ENCODE peak calls at places on chromosome 5, in five cellular contexts. K, U, D, I and M are unnamed samples.

GRCh38 chr5:57117601-57118000 is 56.3 kb upstream of the GPBP1 start:
- DNase-seq in I (no peak), D (no peak), U (no peak), K (no peak), M (no peak)

GRCh38 chr5:160697281-160697680 is 154.7 kb downstream of the ATP10B start:
- DNase-seq in I (no peak), K (no peak), U (no peak), D (no peak), M (no peak)

GRCh38 chr5:38601843-38602424 is 45.5 kb upstream of the LIFR start:
- DNase-seq in K (peak; percentile 79), U (no peak), D (no peak), I (no peak), M (no peak)

GRCh38 chr5:139700711-139701693 is 52.9 kb downstream of the CXXC5 start:
- DNase-seq in I (peak; percentile 47), K (no peak), U (no peak), D (no peak), M (no peak)

GRCh38 chr5:143596500-143596820 is 193.0 kb upstream of the NR3C1 start:
- DNase-seq in I (no peak), K (no peak), U (no peak), D (no peak), M (no peak)

GRCh38 chr5:181203842-181204560 is 995 bp downstream of the TRIM7 start:
- DNase-seq in I (peak; percentile 40), D (no peak), U (no peak), K (no peak), M (no peak)

GRCh38 chr5:120465281-120465961 is 1.3 kb downstream of the PRR16 start:
- DNase-seq in U (peak; percentile 55), D (no peak), I (peak; percentile 74), K (peak; percentile 64), M (peak; percentile 36)

GRCh38 chr5:128350705-128351104 is 187.3 kb downstream of the FBN2 start:
- DNase-seq in D (no peak), I (no peak), K (no peak), U (no peak), M (no peak)

GRCh38 chr5:14665949-14666741 is 1.6 kb downstream of the OTULIN start:
- DNase-seq in I (peak; percentile 7), K (peak; percentile 33), U (no peak), D (no peak), M (peak; percentile 31)

GRCh38 chr5:79503794-79504495 is 10.0 kb downstream of the HOMER1 start:
- DNase-seq in I (no peak), K (peak; percentile 49), D (no peak), U (no peak), M (no peak)

GRCh38 chr5:154858972-154859950 is 834 bp downstream of the CNOT8 start:
- DNase-seq in D (no peak), U (no peak), K (no peak), I (no peak), M (no peak)

GRCh38 chr5:175715627-175716522 is 58.0 kb downstream of the HRH2 start:
- DNase-seq in D (no peak), K (no peak), I (no peak), U (no peak), M (no peak)

GRCh38 chr5:169350759-169351240 is 49.9 kb upstream of the SLIT3 start:
- DNase-seq in D (no peak), I (no peak), K (peak; percentile 89), U (no peak), M (no peak)

GRCh38 chr5:73118331-73119011 is 1.9 kb upstream of the TMEM171 start:
- DNase-seq in U (no peak), K (no peak), D (no peak), I (no peak), M (no peak)

GRCh38 chr5:137310051-137310730 is 188.9 kb downstream of the SPOCK1 start:
- DNase-seq in D (no peak), I (no peak), K (peak; percentile 93), U (no peak), M (no peak)

GRCh38 chr5:96297867-96298266 is 135.2 kb downstream of the PCSK1 start:
- DNase-seq in I (no peak), U (no peak), K (peak; percentile 100), D (no peak), M (no peak)

GRCh38 chr5:179766021-179766725 is 27.6 kb upstream of the LTC4S start:
- DNase-seq in U (no peak), K (peak; percentile 72), I (no peak), D (no peak), M (no peak)

GRCh38 chr5:50856720-50857119 is 190.3 kb downstream of the PARP8 start:
- DNase-seq in K (no peak), D (no peak), I (no peak), U (no peak), M (no peak)

GRCh38 chr5:36932056-36932455 is 55.5 kb downstream of the NIPBL start:
- DNase-seq in I (no peak), D (no peak), K (no peak), U (no peak), M (no peak)

GRCh38 chr5:97405941-97406340 is 222.9 kb upstream of the RIOK2 start:
- DNase-seq in U (no peak), I (no peak), K (no peak), D (no peak), M (no peak)

GRCh38 chr5:3392306-3392939 is 203.2 kb upstream of the IRX1 start:
- DNase-seq in D (no peak), I (no peak), K (no peak), U (no peak), M (no peak)

GRCh38 chr5:56088431-56088949 is 93.7 kb upstream of the IL6ST start:
- DNase-seq in D (no peak), U (no peak), I (no peak), K (no peak), M (no peak)

GRCh38 chr5:1884638-1885475 is 2.1 kb upstream of the IRX4 start:
- DNase-seq in K (no peak), I (peak; percentile 44), U (no peak), D (no peak), M (no peak)

GRCh38 chr5:220008-220407 is 1.9 kb downstream of the SDHA start:
- DNase-seq in K (no peak), D (no peak), U (no peak), I (no peak), M (no peak)

GRCh38 chr5:83576341-83576740 is 104.8 kb downstream of the VCAN start:
- DNase-seq in D (no peak), I (no peak), K (peak; percentile 52), U (no peak), M (no peak)

GRCh38 chr5:149141957-149142851 is 911 bp downstream of the ABLIM3 start:
- DNase-seq in K (peak; percentile 44), U (peak; percentile 43), D (peak; percentile 40), I (no peak), M (no peak)

GRCh38 chr5:88829053-88829452 is 53.9 kb downstream of the MEF2C start:
- DNase-seq in D (no peak), K (no peak), U (no peak), I (no peak), M (no peak)
- TF ChIP-seq CTCF in D (no peak), K (no peak), U (no peak), I (no peak), M (peak; percentile 58)

GRCh38 chr5:138575194-138576015 is at the start of gene HSPA9:
- DNase-seq in I (peak; percentile 93), K (peak; percentile 100), D (peak; percentile 98), U (peak; percentile 96), M (peak; percentile 95)
- TF ChIP-seq CTCF in I (no peak), K (no peak), D (no peak), U (no peak), M (no peak)

GRCh38 chr5:126995039-126995438 is 35.3 kb downstream of the MARCHF3 start:
- DNase-seq in D (no peak), K (no peak), U (no peak), I (no peak), M (no peak)

GRCh38 chr5:126995689-126996088 is 34.7 kb downstream of the MARCHF3 start:
- DNase-seq in D (no peak), U (no peak), I (no peak), K (peak; percentile 27), M (no peak)

GRCh38 chr5:127001621-127002296 is 28.6 kb downstream of the MARCHF3 start:
- DNase-seq in I (no peak), K (peak; percentile 98), D (no peak), U (no peak), M (no peak)

GRCh38 chr5:126998895-126999570 is 31.3 kb downstream of the MARCHF3 start:
- DNase-seq in K (no peak), D (no peak), I (no peak), U (no peak), M (no peak)

GRCh38 chr5:126998201-126998631 is 32.1 kb downstream of the MARCHF3 start:
- DNase-seq in I (no peak), U (no peak), D (no peak), K (peak; percentile 63), M (no peak)
- TF ChIP-seq CTCF in I (no peak), U (no peak), D (no peak), K (no peak), M (no peak)

GRCh38 chr5:89826938-89827337 is 582.6 kb downstream of the CETN3 start:
- DNase-seq in U (no peak), K (no peak), D (no peak), I (no peak), M (no peak)
- TF ChIP-seq CTCF in U (no peak), K (no peak), D (no peak), I (no peak), M (no peak)

GRCh38 chr5:134524826-134525686 is at the start of gene JADE2:
- DNase-seq in D (peak; percentile 64), K (peak; percentile 68), U (peak; percentile 74), I (peak; percentile 40), M (no peak)
- TF ChIP-seq CTCF in D (no peak), K (no peak), U (no peak), I (no peak), M (no peak)

GRCh38 chr5:92963801-92964200 is 617.2 kb downstream of the NR2F1-AS1 start:
- DNase-seq in K (no peak), I (no peak), U (no peak), D (no peak), M (no peak)
- TF ChIP-seq CTCF in K (no peak), I (no peak), U (no peak), D (no peak), M (no peak)

DNA sequence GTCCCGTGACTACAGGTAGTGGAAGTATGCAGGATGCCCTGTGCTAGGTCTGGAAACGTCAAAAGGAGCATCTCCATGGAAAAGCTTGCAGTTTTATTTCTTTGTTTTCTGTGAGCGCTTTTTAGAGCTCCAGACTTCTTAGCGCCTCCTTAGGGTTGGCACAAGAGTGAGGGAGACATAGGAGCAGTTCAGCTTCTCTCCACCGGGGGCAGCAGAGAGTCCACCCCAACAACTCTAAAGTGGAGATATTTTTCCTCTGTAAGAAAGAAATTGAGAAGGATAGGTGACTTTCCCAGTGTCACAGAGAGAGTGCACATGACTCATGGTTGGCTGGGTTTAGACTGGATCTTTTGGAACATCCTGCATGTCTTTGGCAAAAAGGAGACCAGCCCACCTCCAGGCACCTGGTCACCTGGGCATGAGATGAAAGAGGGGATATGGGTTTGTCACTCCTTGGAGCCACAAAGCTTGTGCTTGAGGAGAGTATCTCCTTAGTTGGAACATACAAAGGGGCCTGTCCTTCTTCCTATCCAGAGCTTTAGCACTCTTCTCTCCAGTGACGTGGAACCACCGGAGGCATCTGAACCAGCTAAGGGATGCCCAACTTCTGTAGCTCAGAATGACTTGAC is 637.7 kb downstream of the SEMA5A start:
- DNase-seq in U (no peak), D (no peak), K (peak; percentile 43), I (peak; percentile 71), M (peak; percentile 68)
- TF ChIP-seq CTCF in U (no peak), D (peak; percentile 15), K (peak; percentile 60), I (peak; percentile 94), M (peak; percentile 93)